ENCODE peak calls at places on chromosome 4, in four cellular contexts. One of them, this sample, is unnamed.

GRCh38 chr4:35038845-35039244 is 1205.5 kb downstream of the ARAP2 start:
- DNase-seq in A673: no peak
- DNase-seq in GM13976: peak
- DNase-seq in RWPE1: no peak
- DNase-seq in this sample: no peak

GRCh38 chr4:180827610-180828009 is 1415.6 kb upstream of the TENM3 start:
- DNase-seq in A673: no peak
- DNase-seq in GM13976: no peak
- DNase-seq in RWPE1: peak
- DNase-seq in this sample: no peak

GRCh38 chr4:86895692-86896488 is 3.7 kb upstream of the C4orf36 start:
- DNase-seq in A673: peak
- DNase-seq in GM13976: peak
- DNase-seq in RWPE1: peak
- DNase-seq in this sample: peak

GRCh38 chr4:106690487-106690886 is 321.9 kb upstream of the GIMD1 start:
- DNase-seq in A673: peak
- DNase-seq in GM13976: no peak
- DNase-seq in RWPE1: no peak
- DNase-seq in this sample: no peak

GRCh38 chr4:55830048-55830447 is 10.5 kb downstream of the EXOC1L start:
- DNase-seq in A673: no peak
- DNase-seq in GM13976: no peak
- DNase-seq in RWPE1: no peak
- DNase-seq in this sample: no peak

GRCh38 chr4:20618729-20619128 is 81.5 kb upstream of the PACRGL start:
- DNase-seq in A673: no peak
- DNase-seq in GM13976: no peak
- DNase-seq in RWPE1: no peak
- DNase-seq in this sample: peak

GRCh38 chr4:83516042-83516772 is 19.7 kb upstream of the GPAT3 start:
- DNase-seq in A673: no peak
- DNase-seq in GM13976: no peak
- DNase-seq in RWPE1: no peak
- DNase-seq in this sample: no peak

GRCh38 chr4:24477919-24478318 is 106.4 kb downstream of the DHX15 start:
- DNase-seq in A673: peak
- DNase-seq in GM13976: no peak
- DNase-seq in RWPE1: no peak
- DNase-seq in this sample: peak

GRCh38 chr4:2457481-2458295 is 11.2 kb upstream of the RNF4 start:
- DNase-seq in A673: no peak
- DNase-seq in GM13976: no peak
- DNase-seq in RWPE1: no peak
- DNase-seq in this sample: no peak

GRCh38 chr4:166501941-166502382 is 628.9 kb downstream of the TLL1 start:
- DNase-seq in A673: peak
- DNase-seq in GM13976: peak
- DNase-seq in RWPE1: peak
- DNase-seq in this sample: peak

GRCh38 chr4:39706334-39706733 is 8.4 kb downstream of the UBE2K start:
- DNase-seq in A673: no peak
- DNase-seq in GM13976: no peak
- DNase-seq in RWPE1: no peak
- DNase-seq in this sample: no peak

DNA sequence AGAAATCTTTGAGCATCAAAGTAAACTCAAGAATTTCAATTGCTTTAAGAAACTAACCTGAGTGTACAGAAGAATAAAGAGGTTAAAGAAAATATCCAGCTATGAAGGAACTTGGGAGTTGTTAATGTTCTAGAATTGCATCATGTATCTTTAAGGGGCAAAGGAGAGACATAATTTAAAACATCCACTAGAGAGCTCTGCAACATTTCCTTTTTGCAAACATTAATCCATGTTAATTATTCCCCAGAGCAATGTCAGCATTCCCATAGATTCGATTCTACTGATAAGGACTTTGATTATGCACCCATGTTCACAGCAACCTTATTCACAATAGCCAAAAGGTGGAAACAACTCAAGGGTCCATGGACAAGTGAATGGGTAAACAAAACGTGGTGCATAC is 80.2 kb upstream of the SORBS2 start:
- DNase-seq in A673: peak
- DNase-seq in GM13976: no peak
- DNase-seq in RWPE1: no peak
- DNase-seq in this sample: no peak
- TF ChIP-seq CTCF in A673: no peak
- TF ChIP-seq CTCF in GM13976: no peak
- TF ChIP-seq CTCF in RWPE1: no peak
- TF ChIP-seq CTCF in this sample: no peak

GRCh38 chr4:168832746-168833575 is 177.1 kb downstream of the CBR4 start:
- DNase-seq in A673: no peak
- DNase-seq in GM13976: peak
- DNase-seq in RWPE1: peak
- DNase-seq in this sample: peak
- TF ChIP-seq CTCF in A673: no peak
- TF ChIP-seq CTCF in GM13976: no peak
- TF ChIP-seq CTCF in RWPE1: no peak
- TF ChIP-seq CTCF in this sample: peak

GRCh38 chr4:66691101-66691500 is 854.2 kb downstream of the CENPC start:
- DNase-seq in A673: no peak
- DNase-seq in GM13976: no peak
- DNase-seq in RWPE1: no peak
- DNase-seq in this sample: peak
- TF ChIP-seq CTCF in A673: no peak
- TF ChIP-seq CTCF in GM13976: no peak
- TF ChIP-seq CTCF in RWPE1: no peak
- TF ChIP-seq CTCF in this sample: peak

GRCh38 chr4:15681372-15682339 is at the start of gene FAM200B:
- DNase-seq in A673: peak
- DNase-seq in GM13976: peak
- DNase-seq in RWPE1: peak
- DNase-seq in this sample: peak
- TF ChIP-seq CTCF in A673: peak
- TF ChIP-seq CTCF in GM13976: no peak
- TF ChIP-seq CTCF in RWPE1: no peak
- TF ChIP-seq CTCF in this sample: no peak

GRCh38 chr4:153432971-153433752 is 33.0 kb upstream of the TMEM131L start:
- DNase-seq in A673: peak
- DNase-seq in GM13976: peak
- DNase-seq in RWPE1: peak
- DNase-seq in this sample: peak
- TF ChIP-seq CTCF in A673: peak
- TF ChIP-seq CTCF in GM13976: peak
- TF ChIP-seq CTCF in RWPE1: peak
- TF ChIP-seq CTCF in this sample: peak

DNA sequence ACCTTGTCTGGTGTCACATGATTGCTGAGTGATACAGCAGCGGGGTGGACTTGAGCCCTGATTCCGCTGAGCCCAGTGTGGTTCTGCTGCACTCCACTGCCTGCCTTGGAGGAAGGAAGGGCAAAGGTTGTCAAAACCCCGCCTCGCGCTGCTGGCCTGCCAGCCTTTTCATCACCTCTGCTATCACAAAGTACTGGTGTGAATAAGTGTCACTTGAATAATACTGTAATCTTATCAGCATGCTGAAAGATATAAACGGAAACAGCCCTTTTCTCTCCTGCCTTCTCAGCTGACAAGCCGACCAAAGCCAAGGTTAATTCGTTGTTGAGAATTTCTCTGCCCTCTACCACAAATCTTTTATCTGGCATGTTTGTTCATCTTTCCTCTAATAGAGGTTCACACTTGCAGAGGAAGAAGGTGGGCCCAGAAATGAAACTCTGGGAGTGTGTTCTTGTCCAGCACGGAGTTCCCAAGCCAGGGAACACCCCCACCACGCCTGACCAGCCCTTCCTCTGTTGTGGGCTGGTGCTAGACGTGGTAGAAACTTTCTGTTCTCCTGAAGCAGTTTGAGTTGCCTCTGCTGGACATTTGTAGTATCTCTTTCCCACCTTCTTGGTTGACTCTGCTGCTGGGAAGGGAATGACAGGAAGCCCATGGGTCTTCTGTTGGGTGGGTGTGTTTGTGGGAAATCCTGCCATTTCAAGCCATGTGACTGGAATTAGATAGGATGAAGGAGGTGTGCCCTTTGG is 21.5 kb downstream of the FHDC1 start:
- DNase-seq in A673: no peak
- DNase-seq in GM13976: no peak
- DNase-seq in RWPE1: no peak
- DNase-seq in this sample: peak
- TF ChIP-seq CTCF in A673: no peak
- TF ChIP-seq CTCF in GM13976: no peak
- TF ChIP-seq CTCF in RWPE1: no peak
- TF ChIP-seq CTCF in this sample: no peak